ENCODE peak calls at places on chromosomes 2 and 18, in five cellular contexts. Q is HuH-7; F is A172; R is stimulated activated CD4-positive, alpha-beta T cell treated with anti-CD3 and anti-CD28 coated beads, Interleukin-12 subunit alpha, Interleukin-12 subunit beta, amount 100 ng/mL, for 4 hours; P is activated CD4-positive, alpha-beta memory T cell treated with anti-CD3 and anti-CD28 coated beads for 36 hours. I is an unnamed sample.

GRCh38 chr18:47531759-47532158 is 280.3 kb upstream of the SKOR2 start:
- DNase-seq in Q (no peak), F (no peak), R (no peak), P (no peak), I (no peak)

GRCh38 chr2:177239934-177240600 is 24.5 kb downstream of the NFE2L2 start:
- DNase-seq in Q (no peak), F (peak), R (no peak), P (peak), I (no peak)

GRCh38 chr2:9582624-9583023 is 27.0 kb upstream of the ADAM17 start:
- DNase-seq in Q (no peak), F (no peak), R (no peak), P (no peak), I (no peak)

GRCh38 chr2:182228741-182229140 is 198.1 kb downstream of the PDE1A start:
- DNase-seq in Q (no peak), F (no peak), R (no peak), P (no peak), I (no peak)

GRCh38 chr2:199434555-199434954 is 23.2 kb downstream of the SATB2 start:
- DNase-seq in Q (no peak), F (no peak), R (no peak), P (no peak), I (no peak)

GRCh38 chr2:101998556-101999121 is 6.9 kb downstream of the IL1R2 start:
- DNase-seq in Q (peak), F (no peak), R (no peak), P (peak), I (peak)

GRCh38 chr2:11802782-11803191 is 56.4 kb downstream of the LPIN1 start:
- DNase-seq in Q (no peak), F (peak), R (no peak), P (no peak), I (no peak)

GRCh38 chr2:39568561-39569006 is 97.1 kb upstream of the TMEM178A start:
- DNase-seq in Q (no peak), F (peak), R (no peak), P (no peak), I (peak)

GRCh38 chr2:70258532-70258875 is 567 bp downstream of the PCYOX1 start:
- DNase-seq in Q (peak), F (no peak), R (no peak), P (peak), I (peak)

GRCh38 chr2:26840937-26841610 is 6.9 kb upstream of the DPYSL5 start:
- DNase-seq in Q (peak), F (no peak), R (no peak), P (no peak), I (peak)

GRCh38 chr2:119704670-119705120 is 25.7 kb downstream of the TMEM177 start:
- DNase-seq in Q (no peak), F (peak), R (no peak), P (peak), I (no peak)

GRCh38 chr2:939936-940620 is 10.6 kb upstream of the SNTG2 start:
- DNase-seq in Q (no peak), F (no peak), R (no peak), P (no peak), I (no peak)

GRCh38 chr2:159904127-159904564 is 106.1 kb upstream of the CD302 start:
- DNase-seq in Q (no peak), F (no peak), R (peak), P (peak), I (no peak)

GRCh38 chr18:59520569-59520968 is 161.5 kb upstream of the LMAN1 start:
- DNase-seq in Q (no peak), F (no peak), R (no peak), P (no peak), I (no peak)

GRCh38 chr2:106192752-106193490 is 1.2 kb downstream of the UXS1 start:
- DNase-seq in Q (peak), F (peak), R (peak), P (peak), I (peak)

GRCh38 chr18:45046226-45046625 is 365.5 kb downstream of the SETBP1 start:
- DNase-seq in Q (no peak), F (no peak), R (no peak), P (no peak), I (no peak)

GRCh38 chr2:15691586-15692310 is 100.1 kb downstream of the DDX1 start:
- DNase-seq in Q (no peak), F (no peak), R (no peak), P (no peak), I (no peak)

GRCh38 chr2:203909946-203910476 is 26.6 kb upstream of the ICOS start:
- DNase-seq in Q (no peak), F (no peak), R (no peak), P (no peak), I (no peak)

GRCh38 chr2:191910518-191910917 is 63.6 kb upstream of the CAVIN2 start:
- DNase-seq in Q (no peak), F (peak), R (no peak), P (no peak), I (no peak)

GRCh38 chr2:226310081-226310625 is 489.5 kb downstream of the IRS1 start:
- DNase-seq in Q (no peak), F (no peak), R (no peak), P (no peak), I (no peak)

GRCh38 chr2:37658682-37659081 is 12.8 kb downstream of the CDC42EP3 start:
- DNase-seq in Q (no peak), F (no peak), R (no peak), P (no peak), I (no peak)

GRCh38 chr2:70922591-70923234 is 13.0 kb upstream of the ATP6V1B1 start:
- DNase-seq in Q (no peak), F (no peak), R (no peak), P (no peak), I (no peak)

GRCh38 chr18:34936772-34937171 is 104.4 kb upstream of the MAPRE2 start:
- DNase-seq in Q (no peak), F (no peak), R (no peak), P (no peak), I (no peak)

GRCh38 chr2:9774266-9774665 is 69.0 kb upstream of the TAF1B start:
- DNase-seq in Q (no peak), F (no peak), R (no peak), P (no peak), I (no peak)

GRCh38 chr18:37567994-37568359 is 2.4 kb upstream of the CELF4 start:
- DNase-seq in Q (no peak), F (no peak), R (no peak), P (no peak), I (no peak)

GRCh38 chr2:175957845-175958244 is 44.2 kb downstream of the LNPK start:
- DNase-seq in Q (no peak), F (no peak), R (no peak), P (no peak), I (no peak)

GRCh38 chr2:238242731-238243495 is 3.1 kb upstream of the HES6 start:
- DNase-seq in Q (peak), F (no peak), R (no peak), P (no peak), I (peak)

GRCh38 chr2:68837861-68838341 is 33.3 kb downstream of the BMP10 start:
- DNase-seq in Q (no peak), F (peak), R (no peak), P (no peak), I (no peak)

GRCh38 chr18:36539674-36540073 is 242.2 kb downstream of the FHOD3 start:
- DNase-seq in Q (no peak), F (no peak), R (no peak), P (no peak), I (no peak)

GRCh38 chr2:120990451-120990871 is 254.8 kb downstream of the GLI2 start:
- DNase-seq in Q (no peak), F (no peak), R (no peak), P (no peak), I (no peak)

GRCh38 chr2:46098606-46099005 is 198.6 kb upstream of the EPAS1 start:
- DNase-seq in Q (no peak), F (peak), R (no peak), P (peak), I (peak)

GRCh38 chr2:212549463-212549862 is 10.9 kb upstream of the ERBB4 start:
- DNase-seq in Q (no peak), F (no peak), R (no peak), P (no peak), I (no peak)

GRCh38 chr18:12747530-12748315 is 44.9 kb downstream of the PSMG2 start:
- DNase-seq in Q (no peak), F (peak), R (no peak), P (no peak), I (no peak)

GRCh38 chr2:111091811-111092211 is 28.9 kb upstream of the BCL2L11 start:
- DNase-seq in Q (no peak), F (no peak), R (no peak), P (peak), I (no peak)

GRCh38 chr2:172098650-172099471 is 3.8 kb downstream of the DLX2 start:
- DNase-seq in Q (peak), F (peak), R (no peak), P (peak), I (peak)